ENCODE peak calls at places on chromosomes 12 and 14, in four cellular contexts. One of them, this sample, is unnamed.
A peak's percentile ranks its signal among the peaks of the same experiment; 100 is the strongest.

GRCh38 chr14:104821971-104822608 is 21.2 kb downstream of the ZBTB42 start:
- DNase-seq in activated CD4-positive, alpha-beta T cell treated with anti-CD3 and anti-CD28 coated beads for 1 hour: no peak
- DNase-seq in HTR-8/SVneo: no peak
- DNase-seq in GM10248: no peak
- DNase-seq in this sample: no peak

GRCh38 chr14:63652406-63652805 is 10.7 kb upstream of the WDR89 start:
- DNase-seq in activated CD4-positive, alpha-beta T cell treated with anti-CD3 and anti-CD28 coated beads for 1 hour: no peak
- DNase-seq in HTR-8/SVneo: no peak
- DNase-seq in GM10248: no peak
- DNase-seq in this sample: no peak

GRCh38 chr12:24172031-24172772 is 222.7 kb upstream of the SOX5 start:
- DNase-seq in activated CD4-positive, alpha-beta T cell treated with anti-CD3 and anti-CD28 coated beads for 1 hour: no peak
- DNase-seq in HTR-8/SVneo: no peak
- DNase-seq in GM10248: peak; percentile 24
- DNase-seq in this sample: no peak

GRCh38 chr14:93984987-93985410 is 8.6 kb upstream of the ASB2 start:
- DNase-seq in activated CD4-positive, alpha-beta T cell treated with anti-CD3 and anti-CD28 coated beads for 1 hour: no peak
- DNase-seq in HTR-8/SVneo: peak; percentile 63
- DNase-seq in GM10248: no peak
- DNase-seq in this sample: no peak

GRCh38 chr12:34033628-34034296 is 11.5 kb downstream of the ALG10 start:
- DNase-seq in activated CD4-positive, alpha-beta T cell treated with anti-CD3 and anti-CD28 coated beads for 1 hour: no peak
- DNase-seq in HTR-8/SVneo: no peak
- DNase-seq in GM10248: peak; percentile 3
- DNase-seq in this sample: no peak

GRCh38 chr12:104493504-104493903 is 36.8 kb downstream of the CHST11 start:
- DNase-seq in activated CD4-positive, alpha-beta T cell treated with anti-CD3 and anti-CD28 coated beads for 1 hour: no peak
- DNase-seq in HTR-8/SVneo: no peak
- DNase-seq in GM10248: no peak
- DNase-seq in this sample: no peak

GRCh38 chr12:97464241-97465011 is 1.8 kb downstream of the RMST start:
- DNase-seq in activated CD4-positive, alpha-beta T cell treated with anti-CD3 and anti-CD28 coated beads for 1 hour: no peak
- DNase-seq in HTR-8/SVneo: no peak
- DNase-seq in GM10248: no peak
- DNase-seq in this sample: no peak

GRCh38 chr14:105050551-105050897 is 14.7 kb downstream of the GPR132 start:
- DNase-seq in activated CD4-positive, alpha-beta T cell treated with anti-CD3 and anti-CD28 coated beads for 1 hour: no peak
- DNase-seq in HTR-8/SVneo: peak; percentile 44
- DNase-seq in GM10248: no peak
- DNase-seq in this sample: no peak

GRCh38 chr12:90936230-90937005 is 18.6 kb downstream of the CCER1 start:
- DNase-seq in activated CD4-positive, alpha-beta T cell treated with anti-CD3 and anti-CD28 coated beads for 1 hour: no peak
- DNase-seq in HTR-8/SVneo: no peak
- DNase-seq in GM10248: no peak
- DNase-seq in this sample: no peak

GRCh38 chr12:108649668-108650067 is 16.0 kb upstream of the SELPLG start:
- DNase-seq in activated CD4-positive, alpha-beta T cell treated with anti-CD3 and anti-CD28 coated beads for 1 hour: no peak
- DNase-seq in HTR-8/SVneo: peak; percentile 59
- DNase-seq in GM10248: no peak
- DNase-seq in this sample: no peak

GRCh38 chr14:88802596-88802995 is 9.8 kb upstream of the EML5 start:
- DNase-seq in activated CD4-positive, alpha-beta T cell treated with anti-CD3 and anti-CD28 coated beads for 1 hour: no peak
- DNase-seq in HTR-8/SVneo: no peak
- DNase-seq in GM10248: no peak
- DNase-seq in this sample: no peak

GRCh38 chr12:122917508-122918227 is 21.7 kb upstream of the VPS37B start:
- DNase-seq in activated CD4-positive, alpha-beta T cell treated with anti-CD3 and anti-CD28 coated beads for 1 hour: no peak
- DNase-seq in HTR-8/SVneo: peak; percentile 53
- DNase-seq in GM10248: no peak
- DNase-seq in this sample: no peak

GRCh38 chr14:102810523-102810922 is 33.3 kb downstream of the TRAF3 start:
- DNase-seq in activated CD4-positive, alpha-beta T cell treated with anti-CD3 and anti-CD28 coated beads for 1 hour: no peak
- DNase-seq in HTR-8/SVneo: no peak
- DNase-seq in GM10248: no peak
- DNase-seq in this sample: no peak

GRCh38 chr12:54439521-54440255 is 20.6 kb upstream of the ITGA5 start:
- DNase-seq in activated CD4-positive, alpha-beta T cell treated with anti-CD3 and anti-CD28 coated beads for 1 hour: no peak
- DNase-seq in HTR-8/SVneo: peak; percentile 82
- DNase-seq in GM10248: peak; percentile 70
- DNase-seq in this sample: no peak

GRCh38 chr12:104672501-104673265 is 215.9 kb downstream of the CHST11 start:
- DNase-seq in activated CD4-positive, alpha-beta T cell treated with anti-CD3 and anti-CD28 coated beads for 1 hour: no peak
- DNase-seq in HTR-8/SVneo: no peak
- DNase-seq in GM10248: no peak
- DNase-seq in this sample: no peak

GRCh38 chr12:55717397-55718007 is 1.7 kb downstream of the BLOC1S1 start:
- DNase-seq in activated CD4-positive, alpha-beta T cell treated with anti-CD3 and anti-CD28 coated beads for 1 hour: no peak
- DNase-seq in HTR-8/SVneo: no peak
- DNase-seq in GM10248: no peak
- DNase-seq in this sample: no peak

GRCh38 chr14:23351681-23352505 is 794 bp downstream of the SLC22A17 start:
- DNase-seq in activated CD4-positive, alpha-beta T cell treated with anti-CD3 and anti-CD28 coated beads for 1 hour: no peak
- DNase-seq in HTR-8/SVneo: no peak
- DNase-seq in GM10248: no peak
- DNase-seq in this sample: no peak

GRCh38 chr12:106126441-106127288 is 12.1 kb downstream of the NUAK1 start:
- DNase-seq in activated CD4-positive, alpha-beta T cell treated with anti-CD3 and anti-CD28 coated beads for 1 hour: no peak
- DNase-seq in HTR-8/SVneo: no peak
- DNase-seq in GM10248: no peak
- DNase-seq in this sample: no peak

GRCh38 chr12:130775953-130776856 is 60.1 kb upstream of the RIMBP2 start:
- DNase-seq in activated CD4-positive, alpha-beta T cell treated with anti-CD3 and anti-CD28 coated beads for 1 hour: peak; percentile 26
- DNase-seq in HTR-8/SVneo: peak; percentile 72
- DNase-seq in GM10248: no peak
- DNase-seq in this sample: peak; percentile 28

GRCh38 chr12:23204933-23205778 is 580.2 kb downstream of the ETNK1 start:
- DNase-seq in activated CD4-positive, alpha-beta T cell treated with anti-CD3 and anti-CD28 coated beads for 1 hour: no peak
- DNase-seq in HTR-8/SVneo: peak; percentile 26
- DNase-seq in GM10248: peak; percentile 56
- DNase-seq in this sample: no peak

This sample was measured in activated effector memory CD4-positive, alpha-beta T cell treated with Interleukin-2 at 50 U/mL for 16 hours.